ENCODE peak calls at places on chromosomes 6 and 20, in four cellular contexts. I, W, J and X are unnamed samples.

GRCh38 chr20:52209154-52209571 is 17.6 kb upstream of the ZFP64 start:
- DNase-seq in W (no peak), I (no peak), J (no peak), X (no peak)

GRCh38 chr20:3679749-3680700 is 1.8 kb downstream of the ADAM33 start:
- DNase-seq in W (no peak), I (no peak), J (no peak), X (no peak)

GRCh38 chr6:42783876-42784738 is 2.3 kb downstream of the BICRAL start:
- DNase-seq in J (no peak), W (no peak), I (no peak), X (no peak)

GRCh38 chr6:19892250-19892649 is 55.1 kb downstream of the ID4 start:
- DNase-seq in W (no peak), I (no peak), J (no peak), X (peak; percentile 98)

GRCh38 chr6:45438849-45439406 is 61.2 kb upstream of the SUPT3H start:
- DNase-seq in I (no peak), J (no peak), W (peak; percentile 48), X (peak; percentile 90)

GRCh38 chr6:167781066-167781767 is 45.5 kb upstream of the AFDN start:
- DNase-seq in J (no peak), I (no peak), W (no peak), X (peak; percentile 31)

GRCh38 chr20:25024171-25024570 is 31.6 kb upstream of the APMAP start:
- DNase-seq in I (no peak), J (no peak), W (no peak), X (no peak)

GRCh38 chr6:161639772-161640171 is 365.9 kb upstream of the AGPAT4 start:
- DNase-seq in W (no peak), I (no peak), J (no peak), X (no peak)

GRCh38 chr6:165973473-165973872 is 194.2 kb downstream of the TBXT start:
- DNase-seq in W (no peak), I (no peak), J (no peak), X (no peak)

GRCh38 chr6:44495036-44495901 is 107.8 kb downstream of the CDC5L start:
- DNase-seq in I (no peak), W (no peak), J (no peak), X (peak; percentile 38)

GRCh38 chr20:49762940-49763766 is 49.5 kb upstream of the B4GALT5 start:
- DNase-seq in I (no peak), W (no peak), J (no peak), X (peak; percentile 63)

GRCh38 chr20:53608456-53609413 is 15.1 kb upstream of the ZNF217 start:
- DNase-seq in W (no peak), J (no peak), I (no peak), X (peak; percentile 69)

GRCh38 chr6:111972714-111973678 is 80.9 kb upstream of the CCN6 start:
- DNase-seq in W (no peak), J (peak; percentile 64), I (peak; percentile 38), X (peak; percentile 92)

GRCh38 chr20:25864326-25864970 is 167.8 kb upstream of the ZNF337 start:
- DNase-seq in W (no peak), J (no peak), I (no peak), X (no peak)

GRCh38 chr6:27177454-27178000 is 70.0 kb upstream of the PRSS16 start:
- DNase-seq in J (peak; percentile 72), I (peak; percentile 84), W (peak; percentile 43), X (peak; percentile 92)

GRCh38 chr20:33188421-33188820 is 20.5 kb downstream of the BPIFA2 start:
- DNase-seq in I (no peak), W (no peak), J (no peak), X (no peak)